ENCODE peak calls at places on chromosomes 13 and 19, in six cellular contexts. R is IMR-90; K is uterus; B is Peyer's patch; Y is CD4-positive, alpha-beta T cell; G is heart right ventricle. H is an unnamed sample. For H3K9me3, the result is how much of the 10 kb centered on the place peaks cover.

GRCh38 chr19:50275577-50276368 is 53.4 kb downstream of the KCNC3 start:
- DNase-seq in R (no peak), K (no peak), B (no peak), Y (no peak), G (no peak), H (no peak)

GRCh38 chr19:41696402-41697197 is 8.5 kb upstream of the CEACAM7 start:
- DNase-seq in R (no peak), K (no peak), B (no peak), Y (no peak), G (no peak), H (no peak)

GRCh38 chr13:50457430-50458393 is 385.8 kb downstream of the DLEU7 start:
- DNase-seq in R (no peak), K (no peak), B (no peak), Y (no peak), G (no peak), H (no peak)

GRCh38 chr13:109274188-109274821 is 512.1 kb downstream of the IRS2 start:
- DNase-seq in R (peak), K (no peak), B (no peak), Y (no peak), G (no peak), H (no peak)

GRCh38 chr13:30851697-30852096 is 54.4 kb upstream of the MEDAG start:
- DNase-seq in R (no peak), K (no peak), B (no peak), Y (no peak), G (no peak), H (no peak)

GRCh38 chr13:36377822-36378480 is 31.8 kb upstream of the SPART start:
- DNase-seq in R (peak), K (no peak), B (no peak), Y (no peak), G (no peak), H (no peak)

GRCh38 chr13:62924395-62924794 is 1508.7 kb upstream of the PCDH20 start:
- DNase-seq in R (no peak), K (no peak), B (no peak), Y (no peak), G (no peak), H (no peak)

GRCh38 chr19:1108291-1109031 is 4.7 kb downstream of the GPX4 start:
- DNase-seq in R (no peak), K (no peak), B (no peak), Y (no peak), G (no peak), H (no peak)

GRCh38 chr13:106691251-106691650 is 123.3 kb upstream of the ARGLU1 start:
- DNase-seq in R (no peak), K (no peak), B (no peak), Y (no peak), G (no peak), H (no peak)

GRCh38 chr13:29707876-29708543 is 112.5 kb upstream of the SLC7A1 start:
- DNase-seq in R (peak), K (no peak), B (peak), Y (peak), G (no peak), H (no peak)

GRCh38 chr13:77522444-77522843 is 13.1 kb upstream of the SCEL start:
- DNase-seq in R (no peak), K (no peak), B (no peak), Y (no peak), G (no peak), H (no peak)

GRCh38 chr13:48235100-48235813 is 2.3 kb downstream of the ITM2B start:
- DNase-seq in R (peak), K (no peak), B (no peak), Y (no peak), G (no peak), H (no peak)

GRCh38 chr19:20472854-20473253 is 92.7 kb downstream of the ZNF737 start:
- DNase-seq in R (no peak), K (no peak), B (no peak), Y (no peak), G (no peak), H (no peak)

GRCh38 chr19:41887711-41888382 is 4.9 kb downstream of the ARHGEF1 start:
- DNase-seq in R (peak), K (no peak), B (peak), Y (peak), G (no peak), H (peak)

GRCh38 chr19:47518139-47518538 is 3.3 kb upstream of the NAPA start:
- DNase-seq in R (no peak), K (no peak), B (peak), Y (peak), G (no peak), H (no peak)

GRCh38 chr13:27657724-27658123 is 36.0 kb downstream of the POLR1D start:
- DNase-seq in R (no peak), K (no peak), B (no peak), Y (no peak), G (no peak), H (no peak)

GRCh38 chr13:111361046-111361872 is 40.8 kb downstream of the TEX29 start:
- DNase-seq in R (no peak), K (no peak), B (no peak), Y (no peak), G (no peak), H (no peak)

GRCh38 chr19:17873661-17874422 is 2.1 kb downstream of the SLC5A5 start:
- DNase-seq in R (no peak), K (no peak), B (peak), Y (peak), G (no peak), H (peak)

GRCh38 chr13:74217816-74218215 is 83.6 kb upstream of the KLF12 start:
- DNase-seq in R (peak), K (no peak), B (no peak), Y (no peak), G (no peak), H (no peak)

GRCh38 chr13:37118002-37118401 is 12.5 kb upstream of the CSNK1A1L start:
- DNase-seq in R (no peak), K (no peak), B (no peak), Y (no peak), G (peak), H (no peak)

GRCh38 chr19:35398570-35398969 is 27.7 kb downstream of the GPR42 start:
- DNase-seq in R (no peak), K (no peak), B (no peak), Y (no peak), G (no peak), H (no peak)

GRCh38 chr13:36275190-36276002 is 22.2 kb downstream of the CCDC169 start:
- DNase-seq in R (peak), K (no peak), B (no peak), Y (no peak), G (no peak), H (no peak)

GRCh38 chr13:29892149-29892548 is 41.7 kb upstream of the UBL3 start:
- DNase-seq in R (no peak), K (no peak), B (no peak), Y (no peak), G (no peak), H (no peak)

GRCh38 chr19:27794444-27795042 is 1418.4 kb downstream of the UQCRFS1 start:
- DNase-seq in R (peak), K (no peak), B (no peak), Y (no peak), G (peak), H (no peak)

GRCh38 chr13:45370922-45371406 is 30.0 kb upstream of the TPT1 start:
- DNase-seq in R (peak), K (peak), B (peak), Y (peak), G (peak), H (peak)

GRCh38 chr19:51158474-51159129 is 16.5 kb downstream of the SIGLEC7 start:
- DNase-seq in R (peak), K (no peak), B (peak), Y (peak), G (peak), H (peak)

GRCh38 chr13:26658972-26659371 is 101.5 kb downstream of the WASF3 start:
- DNase-seq in R (no peak), K (no peak), B (no peak), Y (no peak), G (no peak), H (no peak)

GRCh38 chr13:32134991-32135390 is 103.4 kb downstream of the FRY start:
- DNase-seq in R (no peak), K (no peak), B (no peak), Y (no peak), G (no peak), H (no peak)

GRCh38 chr13:99736541-99736940 is 235.0 kb downstream of the ZIC5 start:
- DNase-seq in R (no peak), K (no peak), B (no peak), Y (no peak), G (no peak), H (no peak)

GRCh38 chr13:74227476-74228158 is 93.4 kb upstream of the KLF12 start:
- DNase-seq in R (no peak), K (no peak), B (no peak), Y (no peak), G (no peak), H (no peak)

GRCh38 chr13:28885191-28885590 is 65.1 kb downstream of the MTUS2 start:
- DNase-seq in R (no peak), K (no peak), B (no peak), Y (no peak), G (no peak), H (no peak)

GRCh38 chr13:37068962-37069361 is 9.5 kb upstream of the SUPT20H start:
- DNase-seq in R (peak), K (no peak), B (no peak), Y (no peak), G (no peak), H (no peak)

GRCh38 chr19:40610396-40611064 is 9.4 kb downstream of the LTBP4 start:
- DNase-seq in R (no peak), K (no peak), B (peak), Y (peak), G (peak), H (peak)

GRCh38 chr19:12278713-12279112 is 16.0 kb downstream of the ZNF44 start:
- DNase-seq in R (no peak), K (no peak), B (no peak), Y (no peak), G (no peak), H (no peak)

GRCh38 chr19:12289790-12290065 is 5.0 kb downstream of the ZNF44 start:
- DNase-seq in R (no peak), K (no peak), B (no peak), Y (no peak), G (no peak), H (no peak)

GRCh38 chr19:12284631-12285030 is 10.1 kb downstream of the ZNF44 start:
- DNase-seq in R (no peak), K (no peak), B (no peak), Y (no peak), G (no peak), H (no peak)

GRCh38 chr19:12284226-12284625 is 10.5 kb downstream of the ZNF44 start:
- DNase-seq in R (no peak), K (no peak), B (no peak), Y (no peak), G (no peak), H (no peak)
- H3K9me3 ChIP-seq in R (under half), K (under half), B (under half), Y (under half), G (under half), H (under half)

GRCh38 chr19:53606031-53606430 is 25.8 kb upstream of the DPRX start:
- DNase-seq in R (no peak), K (no peak), B (no peak), Y (no peak), G (no peak), H (no peak)
- H3K9me3 ChIP-seq in R (under half), K (under half), B (under half), Y (under half), G (under half), H (under half)

GRCh38 chr19:31890230-31890629 is 455.2 kb upstream of the ZNF507 start:
- DNase-seq in R (no peak), K (no peak), B (no peak), Y (no peak), G (no peak), H (no peak)
- H3K9me3 ChIP-seq in R (under half), K (under half), B (under half), Y (under half), G (under half), H (under half)

GRCh38 chr19:56837492-56837891 is 3.0 kb downstream of the PEG3 start:
- DNase-seq in R (no peak), K (peak), B (no peak), Y (no peak), G (peak), H (no peak)
- H3K9me3 ChIP-seq in R (under half), K (under half), B (under half), Y (half or more), G (under half), H (under half)

GRCh38 chr19:31290926-31291590 is 58.2 kb downstream of the TSHZ3 start:
- DNase-seq in R (peak), K (no peak), B (no peak), Y (no peak), G (no peak), H (no peak)
- H3K9me3 ChIP-seq in R (under half), K (under half), B (under half), Y (under half), G (under half), H (under half)

GRCh38 chr19:53165691-53166091 is 6.8 kb upstream of the ZNF347 start:
- DNase-seq in R (no peak), K (no peak), B (no peak), Y (no peak), G (no peak), H (no peak)
- H3K9me3 ChIP-seq in R (under half), K (under half), B (under half), Y (half or more), G (half or more), H (under half)

GRCh38 chr19:37332839-37333238 is 38.1 kb upstream of the ZNF527 start:
- DNase-seq in R (no peak), K (no peak), B (no peak), Y (no peak), G (no peak), H (no peak)

GRCh38 chr19:37333457-37333856 is 37.4 kb upstream of the ZNF527 start:
- DNase-seq in R (no peak), K (no peak), B (no peak), Y (no peak), G (no peak), H (no peak)

GRCh38 chr19:37329686-37330085 is 41.2 kb upstream of the ZNF527 start:
- DNase-seq in R (no peak), K (no peak), B (no peak), Y (no peak), G (no peak), H (no peak)

DNA sequence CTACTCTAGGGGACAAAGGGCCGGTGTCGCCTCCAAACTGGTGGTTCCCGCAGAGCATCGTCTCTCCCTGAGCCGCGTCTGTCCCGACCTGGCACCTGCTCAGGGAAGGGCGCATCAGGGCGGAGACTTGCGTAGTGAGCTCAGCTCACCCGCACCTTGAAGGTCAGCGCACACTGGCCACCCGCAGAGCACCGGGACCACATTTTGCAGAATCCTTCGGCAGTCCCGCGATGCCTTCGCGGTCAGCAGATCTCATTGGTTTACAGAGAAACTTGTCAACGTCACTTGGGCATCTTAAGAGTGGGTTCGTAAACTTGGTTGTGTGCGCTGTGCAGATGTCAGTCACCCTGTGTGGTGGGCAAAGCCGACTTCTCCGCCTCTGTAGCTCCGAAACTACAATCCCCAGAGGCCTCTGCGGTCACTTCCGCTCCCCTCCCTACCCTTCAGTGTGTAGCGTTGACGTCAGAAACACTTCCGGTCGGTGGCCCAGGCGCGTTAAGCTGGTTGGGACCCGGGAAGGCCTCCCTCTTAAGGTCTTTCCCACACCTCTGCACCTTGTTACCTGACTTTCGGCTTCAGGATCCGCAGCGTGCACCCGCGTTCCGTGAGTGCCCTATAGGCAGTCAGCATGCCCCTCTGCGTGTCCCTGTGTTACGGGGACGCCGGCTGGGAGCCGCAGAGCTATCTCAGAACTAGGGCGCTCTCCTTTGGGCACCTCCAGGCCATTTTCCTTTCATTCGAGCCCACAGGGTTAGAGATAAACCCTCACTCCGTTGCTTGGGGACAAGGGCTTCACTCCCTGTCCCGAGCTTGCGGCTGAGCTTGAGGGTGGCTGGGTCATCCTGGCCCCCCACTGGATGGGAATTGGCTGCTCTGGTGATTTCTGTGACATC is 36.5 kb upstream of the ZNF527 start:
- DNase-seq in R (peak), K (peak), B (peak), Y (peak), G (peak), H (peak)
- H3K9me3 ChIP-seq in R (under half), K (under half), B (under half), Y (under half), G (under half), H (under half)

GRCh38 chr19:23817519-23817918 is 58.8 kb upstream of the ZNF681 start:
- DNase-seq in R (peak), K (peak), B (peak), Y (peak), G (peak), H (no peak)

GRCh38 chr19:23823952-23824389 is 65.3 kb upstream of the ZNF681 start:
- DNase-seq in R (no peak), K (no peak), B (no peak), Y (no peak), G (no peak), H (no peak)

GRCh38 chr19:23822735-23823134 is 64.0 kb upstream of the ZNF681 start:
- DNase-seq in R (no peak), K (no peak), B (no peak), Y (no peak), G (no peak), H (no peak)
- H3K9me3 ChIP-seq in R (under half), K (under half), B (under half), Y (under half), G (half or more), H (under half)